ENCODE peak calls at places on chromosome 18, in five cellular contexts. One of them, this sample, is unnamed.

GRCh38 chr18:35049111-35050003 is 8.1 kb downstream of the MAPRE2 start:
- DNase-seq in cardiac muscle cell: no peak
- DNase-seq in nephron progenitor cell: no peak
- DNase-seq in activated CD8-positive, alpha-beta T cell treated with anti-CD3 and anti-CD28 coated beads for 36 hours: no peak
- DNase-seq in fibroblast of the aortic adventitia: no peak
- DNase-seq in this sample: no peak

GRCh38 chr18:23528580-23529472 is 25.5 kb downstream of the RMC1 start:
- DNase-seq in fibroblast of the aortic adventitia: peak; percentile 83
- DNase-seq in nephron progenitor cell: no peak
- DNase-seq in cardiac muscle cell: peak; percentile 44
- DNase-seq in activated CD8-positive, alpha-beta T cell treated with anti-CD3 and anti-CD28 coated beads for 36 hours: no peak
- DNase-seq in this sample: no peak

GRCh38 chr18:24488824-24489493 is 28.5 kb downstream of the HRH4 start:
- DNase-seq in nephron progenitor cell: no peak
- DNase-seq in activated CD8-positive, alpha-beta T cell treated with anti-CD3 and anti-CD28 coated beads for 36 hours: no peak
- DNase-seq in fibroblast of the aortic adventitia: peak; percentile 63
- DNase-seq in cardiac muscle cell: peak; percentile 57
- DNase-seq in this sample: no peak

GRCh38 chr18:79579807-79580480 is 99.7 kb upstream of the CTDP1 start:
- DNase-seq in fibroblast of the aortic adventitia: no peak
- DNase-seq in activated CD8-positive, alpha-beta T cell treated with anti-CD3 and anti-CD28 coated beads for 36 hours: no peak
- DNase-seq in cardiac muscle cell: no peak
- DNase-seq in nephron progenitor cell: no peak
- DNase-seq in this sample: peak; percentile 31

GRCh38 chr18:44548291-44549221 is 132.1 kb upstream of the SETBP1 start:
- DNase-seq in nephron progenitor cell: no peak
- DNase-seq in activated CD8-positive, alpha-beta T cell treated with anti-CD3 and anti-CD28 coated beads for 36 hours: no peak
- DNase-seq in cardiac muscle cell: peak; percentile 90
- DNase-seq in fibroblast of the aortic adventitia: peak; percentile 72
- DNase-seq in this sample: no peak

GRCh38 chr18:519019-519879 is 18.7 kb upstream of the COLEC12 start:
- DNase-seq in fibroblast of the aortic adventitia: peak; percentile 76
- DNase-seq in nephron progenitor cell: no peak
- DNase-seq in cardiac muscle cell: peak; percentile 89
- DNase-seq in activated CD8-positive, alpha-beta T cell treated with anti-CD3 and anti-CD28 coated beads for 36 hours: peak; percentile 31
- DNase-seq in this sample: no peak

GRCh38 chr18:80175451-80176235 is 66.6 kb downstream of the ADNP2 start:
- DNase-seq in fibroblast of the aortic adventitia: no peak
- DNase-seq in activated CD8-positive, alpha-beta T cell treated with anti-CD3 and anti-CD28 coated beads for 36 hours: peak; percentile 78
- DNase-seq in cardiac muscle cell: no peak
- DNase-seq in nephron progenitor cell: no peak
- DNase-seq in this sample: no peak

GRCh38 chr18:76982038-76982437 is 150.5 kb downstream of the MBP start:
- DNase-seq in cardiac muscle cell: no peak
- DNase-seq in activated CD8-positive, alpha-beta T cell treated with anti-CD3 and anti-CD28 coated beads for 36 hours: no peak
- DNase-seq in fibroblast of the aortic adventitia: no peak
- DNase-seq in nephron progenitor cell: no peak
- DNase-seq in this sample: peak; percentile 37

GRCh38 chr18:74063552-74063951 is 84.1 kb downstream of the FBXO15 start:
- DNase-seq in cardiac muscle cell: no peak
- DNase-seq in fibroblast of the aortic adventitia: no peak
- DNase-seq in activated CD8-positive, alpha-beta T cell treated with anti-CD3 and anti-CD28 coated beads for 36 hours: no peak
- DNase-seq in nephron progenitor cell: no peak
- DNase-seq in this sample: no peak

GRCh38 chr18:62832282-62832681 is 116.9 kb downstream of the PHLPP1 start:
- DNase-seq in activated CD8-positive, alpha-beta T cell treated with anti-CD3 and anti-CD28 coated beads for 36 hours: no peak
- DNase-seq in fibroblast of the aortic adventitia: no peak
- DNase-seq in cardiac muscle cell: no peak
- DNase-seq in nephron progenitor cell: no peak
- DNase-seq in this sample: no peak

GRCh38 chr18:6374340-6374739 is 40.4 kb downstream of the L3MBTL4 start:
- DNase-seq in cardiac muscle cell: no peak
- DNase-seq in nephron progenitor cell: no peak
- DNase-seq in activated CD8-positive, alpha-beta T cell treated with anti-CD3 and anti-CD28 coated beads for 36 hours: no peak
- DNase-seq in fibroblast of the aortic adventitia: no peak
- DNase-seq in this sample: no peak

GRCh38 chr18:62372156-62372555 is 47.0 kb downstream of the TNFRSF11A start:
- DNase-seq in cardiac muscle cell: no peak
- DNase-seq in nephron progenitor cell: no peak
- DNase-seq in activated CD8-positive, alpha-beta T cell treated with anti-CD3 and anti-CD28 coated beads for 36 hours: no peak
- DNase-seq in fibroblast of the aortic adventitia: no peak
- DNase-seq in this sample: no peak

GRCh38 chr18:7021994-7022840 is 95.4 kb downstream of the LAMA1 start:
- DNase-seq in fibroblast of the aortic adventitia: no peak
- DNase-seq in activated CD8-positive, alpha-beta T cell treated with anti-CD3 and anti-CD28 coated beads for 36 hours: peak; percentile 32
- DNase-seq in cardiac muscle cell: peak; percentile 27
- DNase-seq in nephron progenitor cell: no peak
- DNase-seq in this sample: no peak

GRCh38 chr18:13893418-13893760 is 21.9 kb downstream of the MC2R start:
- DNase-seq in nephron progenitor cell: no peak
- DNase-seq in activated CD8-positive, alpha-beta T cell treated with anti-CD3 and anti-CD28 coated beads for 36 hours: no peak
- DNase-seq in cardiac muscle cell: no peak
- DNase-seq in fibroblast of the aortic adventitia: no peak
- DNase-seq in this sample: no peak

GRCh38 chr18:58321986-58322385 is 278.0 kb downstream of the NEDD4L start:
- DNase-seq in activated CD8-positive, alpha-beta T cell treated with anti-CD3 and anti-CD28 coated beads for 36 hours: peak; percentile 68
- DNase-seq in fibroblast of the aortic adventitia: peak; percentile 84
- DNase-seq in cardiac muscle cell: peak; percentile 68
- DNase-seq in nephron progenitor cell: no peak
- DNase-seq in this sample: no peak

GRCh38 chr18:30999887-31000628 is 42.5 kb downstream of the DSC3 start:
- DNase-seq in activated CD8-positive, alpha-beta T cell treated with anti-CD3 and anti-CD28 coated beads for 36 hours: no peak
- DNase-seq in fibroblast of the aortic adventitia: no peak
- DNase-seq in nephron progenitor cell: no peak
- DNase-seq in cardiac muscle cell: no peak
- DNase-seq in this sample: no peak

GRCh38 chr18:22471546-22472131 is 53.9 kb upstream of the CTAGE1 start:
- DNase-seq in fibroblast of the aortic adventitia: peak; percentile 98
- DNase-seq in activated CD8-positive, alpha-beta T cell treated with anti-CD3 and anti-CD28 coated beads for 36 hours: no peak
- DNase-seq in cardiac muscle cell: peak; percentile 72
- DNase-seq in nephron progenitor cell: no peak
- DNase-seq in this sample: no peak

GRCh38 chr18:59344990-59345389 is 14.1 kb downstream of the LMAN1 start:
- DNase-seq in nephron progenitor cell: no peak
- DNase-seq in cardiac muscle cell: no peak
- DNase-seq in activated CD8-positive, alpha-beta T cell treated with anti-CD3 and anti-CD28 coated beads for 36 hours: no peak
- DNase-seq in fibroblast of the aortic adventitia: no peak
- DNase-seq in this sample: no peak

GRCh38 chr18:61637319-61637718 is 255.5 kb downstream of the RNF152 start:
- DNase-seq in activated CD8-positive, alpha-beta T cell treated with anti-CD3 and anti-CD28 coated beads for 36 hours: no peak
- DNase-seq in fibroblast of the aortic adventitia: no peak
- DNase-seq in nephron progenitor cell: peak; percentile 20
- DNase-seq in cardiac muscle cell: no peak
- DNase-seq in this sample: no peak

GRCh38 chr18:13500891-13501887 is 225.2 kb downstream of the FAM210A start:
- DNase-seq in cardiac muscle cell: peak; percentile 62
- DNase-seq in nephron progenitor cell: no peak
- DNase-seq in fibroblast of the aortic adventitia: peak; percentile 63
- DNase-seq in activated CD8-positive, alpha-beta T cell treated with anti-CD3 and anti-CD28 coated beads for 36 hours: no peak
- DNase-seq in this sample: no peak

GRCh38 chr18:77096936-77097886 is 35.4 kb downstream of the MBP start:
- DNase-seq in activated CD8-positive, alpha-beta T cell treated with anti-CD3 and anti-CD28 coated beads for 36 hours: no peak
- DNase-seq in cardiac muscle cell: no peak
- DNase-seq in fibroblast of the aortic adventitia: no peak
- DNase-seq in nephron progenitor cell: no peak
- DNase-seq in this sample: no peak

GRCh38 chr18:58911241-58911640 is 46.6 kb downstream of the ZNF532 start:
- DNase-seq in nephron progenitor cell: no peak
- DNase-seq in fibroblast of the aortic adventitia: peak; percentile 26
- DNase-seq in cardiac muscle cell: no peak
- DNase-seq in activated CD8-positive, alpha-beta T cell treated with anti-CD3 and anti-CD28 coated beads for 36 hours: no peak
- DNase-seq in this sample: no peak

GRCh38 chr18:40325988-40326387 is 1629.0 kb upstream of the PIK3C3 start:
- DNase-seq in fibroblast of the aortic adventitia: no peak
- DNase-seq in nephron progenitor cell: no peak
- DNase-seq in cardiac muscle cell: no peak
- DNase-seq in activated CD8-positive, alpha-beta T cell treated with anti-CD3 and anti-CD28 coated beads for 36 hours: no peak
- DNase-seq in this sample: no peak

GRCh38 chr18:5457467-5457957 is 86.3 kb downstream of the EPB41L3 start:
- DNase-seq in nephron progenitor cell: no peak
- DNase-seq in activated CD8-positive, alpha-beta T cell treated with anti-CD3 and anti-CD28 coated beads for 36 hours: no peak
- DNase-seq in cardiac muscle cell: no peak
- DNase-seq in fibroblast of the aortic adventitia: no peak
- DNase-seq in this sample: no peak

GRCh38 chr18:21740474-21740723 is 193 bp upstream of the MIB1 start:
- DNase-seq in fibroblast of the aortic adventitia: no peak
- DNase-seq in nephron progenitor cell: no peak
- DNase-seq in activated CD8-positive, alpha-beta T cell treated with anti-CD3 and anti-CD28 coated beads for 36 hours: peak; percentile 98
- DNase-seq in cardiac muscle cell: peak; percentile 98
- DNase-seq in this sample: no peak

GRCh38 chr18:43789234-43790000 is 512.1 kb upstream of the SYT4 start:
- DNase-seq in fibroblast of the aortic adventitia: peak; percentile 62
- DNase-seq in cardiac muscle cell: peak; percentile 46
- DNase-seq in nephron progenitor cell: peak; percentile 10
- DNase-seq in activated CD8-positive, alpha-beta T cell treated with anti-CD3 and anti-CD28 coated beads for 36 hours: no peak
- DNase-seq in this sample: no peak

GRCh38 chr18:53421869-53422268 is 802.6 kb downstream of the MBD2 start:
- DNase-seq in nephron progenitor cell: no peak
- DNase-seq in activated CD8-positive, alpha-beta T cell treated with anti-CD3 and anti-CD28 coated beads for 36 hours: no peak
- DNase-seq in cardiac muscle cell: no peak
- DNase-seq in fibroblast of the aortic adventitia: no peak
- DNase-seq in this sample: no peak

GRCh38 chr18:72544092-72544886 is at the start of gene CBLN2:
- DNase-seq in activated CD8-positive, alpha-beta T cell treated with anti-CD3 and anti-CD28 coated beads for 36 hours: peak; percentile 58
- DNase-seq in fibroblast of the aortic adventitia: peak; percentile 56
- DNase-seq in cardiac muscle cell: peak; percentile 79
- DNase-seq in nephron progenitor cell: peak; percentile 86
- DNase-seq in this sample: peak; percentile 83

GRCh38 chr18:35836932-35837331 is 135.5 kb upstream of the RMP24 start:
- DNase-seq in nephron progenitor cell: no peak
- DNase-seq in fibroblast of the aortic adventitia: no peak
- DNase-seq in cardiac muscle cell: no peak
- DNase-seq in activated CD8-positive, alpha-beta T cell treated with anti-CD3 and anti-CD28 coated beads for 36 hours: no peak
- DNase-seq in this sample: no peak

GRCh38 chr18:69444221-69444620 is 43.5 kb downstream of the DOK6 start:
- DNase-seq in activated CD8-positive, alpha-beta T cell treated with anti-CD3 and anti-CD28 coated beads for 36 hours: no peak
- DNase-seq in fibroblast of the aortic adventitia: peak; percentile 0
- DNase-seq in nephron progenitor cell: no peak
- DNase-seq in cardiac muscle cell: peak; percentile 47
- DNase-seq in this sample: no peak

GRCh38 chr18:53319628-53320027 is 904.8 kb downstream of the MBD2 start:
- DNase-seq in nephron progenitor cell: no peak
- DNase-seq in cardiac muscle cell: no peak
- DNase-seq in fibroblast of the aortic adventitia: no peak
- DNase-seq in activated CD8-positive, alpha-beta T cell treated with anti-CD3 and anti-CD28 coated beads for 36 hours: no peak
- DNase-seq in this sample: no peak

DNA sequence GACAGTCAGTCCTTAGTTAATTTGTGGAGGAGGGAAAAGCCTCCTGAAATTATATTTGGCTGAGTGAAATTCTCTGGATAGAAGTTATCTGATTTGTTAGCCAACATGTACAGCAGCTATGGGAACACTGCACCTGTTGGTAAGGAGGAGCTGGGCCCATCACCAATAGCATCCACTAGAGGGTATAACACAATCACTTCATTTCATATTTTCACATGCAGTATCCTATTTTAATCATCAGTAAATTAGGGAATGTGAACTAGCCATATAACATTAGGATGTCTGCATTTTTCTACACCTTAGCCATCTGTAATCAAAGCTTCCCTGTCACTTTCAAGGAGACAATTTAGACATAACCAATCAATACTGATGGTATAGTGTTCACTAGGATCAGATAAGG is 818.4 kb upstream of the CDH2 start:
- DNase-seq in cardiac muscle cell: peak; percentile 9
- DNase-seq in activated CD8-positive, alpha-beta T cell treated with anti-CD3 and anti-CD28 coated beads for 36 hours: no peak
- DNase-seq in fibroblast of the aortic adventitia: peak; percentile 11
- DNase-seq in nephron progenitor cell: no peak
- DNase-seq in this sample: no peak
- TF ChIP-seq CTCF in cardiac muscle cell: peak; percentile 9
- TF ChIP-seq CTCF in activated CD8-positive, alpha-beta T cell treated with anti-CD3 and anti-CD28 coated beads for 36 hours: no peak
- TF ChIP-seq CTCF in fibroblast of the aortic adventitia: peak; percentile 44
- TF ChIP-seq CTCF in nephron progenitor cell: no peak
- TF ChIP-seq CTCF in this sample: peak; percentile 23

GRCh38 chr18:64103979-64104378 is 44.9 kb downstream of the LINC00305 start:
- DNase-seq in nephron progenitor cell: no peak
- DNase-seq in activated CD8-positive, alpha-beta T cell treated with anti-CD3 and anti-CD28 coated beads for 36 hours: no peak
- DNase-seq in fibroblast of the aortic adventitia: no peak
- DNase-seq in cardiac muscle cell: no peak
- DNase-seq in this sample: no peak
- TF ChIP-seq CTCF in nephron progenitor cell: no peak
- TF ChIP-seq CTCF in activated CD8-positive, alpha-beta T cell treated with anti-CD3 and anti-CD28 coated beads for 36 hours: no peak
- TF ChIP-seq CTCF in fibroblast of the aortic adventitia: no peak
- TF ChIP-seq CTCF in cardiac muscle cell: no peak
- TF ChIP-seq CTCF in this sample: peak; percentile 41

GRCh38 chr18:9520666-9521065 is 45.4 kb downstream of the RALBP1 start:
- DNase-seq in cardiac muscle cell: peak; percentile 47
- DNase-seq in nephron progenitor cell: no peak
- DNase-seq in fibroblast of the aortic adventitia: peak; percentile 68
- DNase-seq in activated CD8-positive, alpha-beta T cell treated with anti-CD3 and anti-CD28 coated beads for 36 hours: no peak
- DNase-seq in this sample: no peak

GRCh38 chr18:9519431-9519830 is 44.1 kb downstream of the RALBP1 start:
- DNase-seq in cardiac muscle cell: no peak
- DNase-seq in fibroblast of the aortic adventitia: no peak
- DNase-seq in activated CD8-positive, alpha-beta T cell treated with anti-CD3 and anti-CD28 coated beads for 36 hours: no peak
- DNase-seq in nephron progenitor cell: no peak
- DNase-seq in this sample: no peak

GRCh38 chr18:9513971-9514512 is 38.7 kb downstream of the RALBP1 start:
- DNase-seq in fibroblast of the aortic adventitia: peak; percentile 75
- DNase-seq in activated CD8-positive, alpha-beta T cell treated with anti-CD3 and anti-CD28 coated beads for 36 hours: no peak
- DNase-seq in cardiac muscle cell: peak; percentile 51
- DNase-seq in nephron progenitor cell: no peak
- DNase-seq in this sample: no peak

GRCh38 chr18:9517869-9518268 is 42.6 kb downstream of the RALBP1 start:
- DNase-seq in nephron progenitor cell: no peak
- DNase-seq in fibroblast of the aortic adventitia: peak; percentile 12
- DNase-seq in cardiac muscle cell: no peak
- DNase-seq in activated CD8-positive, alpha-beta T cell treated with anti-CD3 and anti-CD28 coated beads for 36 hours: no peak
- DNase-seq in this sample: no peak

GRCh38 chr18:9516437-9517064 is 41.2 kb downstream of the RALBP1 start:
- DNase-seq in activated CD8-positive, alpha-beta T cell treated with anti-CD3 and anti-CD28 coated beads for 36 hours: peak; percentile 8
- DNase-seq in cardiac muscle cell: peak; percentile 60
- DNase-seq in fibroblast of the aortic adventitia: peak; percentile 73
- DNase-seq in nephron progenitor cell: peak; percentile 10
- DNase-seq in this sample: no peak
- TF ChIP-seq CTCF in activated CD8-positive, alpha-beta T cell treated with anti-CD3 and anti-CD28 coated beads for 36 hours: peak; percentile 87
- TF ChIP-seq CTCF in cardiac muscle cell: peak; percentile 86
- TF ChIP-seq CTCF in fibroblast of the aortic adventitia: peak; percentile 89
- TF ChIP-seq CTCF in nephron progenitor cell: peak; percentile 85
- TF ChIP-seq CTCF in this sample: peak; percentile 94

GRCh38 chr18:49890041-49890440 is 76.7 kb upstream of the ACAA2 start:
- DNase-seq in fibroblast of the aortic adventitia: no peak
- DNase-seq in activated CD8-positive, alpha-beta T cell treated with anti-CD3 and anti-CD28 coated beads for 36 hours: no peak
- DNase-seq in nephron progenitor cell: no peak
- DNase-seq in cardiac muscle cell: no peak
- DNase-seq in this sample: no peak

GRCh38 chr18:49884959-49885358 is 71.6 kb upstream of the ACAA2 start:
- DNase-seq in cardiac muscle cell: no peak
- DNase-seq in fibroblast of the aortic adventitia: no peak
- DNase-seq in activated CD8-positive, alpha-beta T cell treated with anti-CD3 and anti-CD28 coated beads for 36 hours: no peak
- DNase-seq in nephron progenitor cell: no peak
- DNase-seq in this sample: no peak

GRCh38 chr18:49884465-49884864 is 71.1 kb upstream of the ACAA2 start:
- DNase-seq in nephron progenitor cell: no peak
- DNase-seq in cardiac muscle cell: no peak
- DNase-seq in activated CD8-positive, alpha-beta T cell treated with anti-CD3 and anti-CD28 coated beads for 36 hours: no peak
- DNase-seq in fibroblast of the aortic adventitia: no peak
- DNase-seq in this sample: no peak

GRCh38 chr18:49892148-49892924 is 79.0 kb upstream of the ACAA2 start:
- DNase-seq in cardiac muscle cell: no peak
- DNase-seq in nephron progenitor cell: no peak
- DNase-seq in activated CD8-positive, alpha-beta T cell treated with anti-CD3 and anti-CD28 coated beads for 36 hours: no peak
- DNase-seq in fibroblast of the aortic adventitia: no peak
- DNase-seq in this sample: no peak

GRCh38 chr18:49886891-49887764 is 73.8 kb upstream of the ACAA2 start:
- DNase-seq in nephron progenitor cell: no peak
- DNase-seq in fibroblast of the aortic adventitia: no peak
- DNase-seq in cardiac muscle cell: no peak
- DNase-seq in activated CD8-positive, alpha-beta T cell treated with anti-CD3 and anti-CD28 coated beads for 36 hours: peak; percentile 13
- DNase-seq in this sample: no peak
- TF ChIP-seq CTCF in nephron progenitor cell: no peak
- TF ChIP-seq CTCF in fibroblast of the aortic adventitia: no peak
- TF ChIP-seq CTCF in cardiac muscle cell: no peak
- TF ChIP-seq CTCF in activated CD8-positive, alpha-beta T cell treated with anti-CD3 and anti-CD28 coated beads for 36 hours: no peak
- TF ChIP-seq CTCF in this sample: peak; percentile 17